ENCODE peak calls at places on chromosomes 11 and 22, in six cellular contexts. U is GM12878; T is stimulated activated CD4-positive, alpha-beta T cell treated with anti-CD3 and anti-CD28 coated beads, Interleukin-15, amount 100 ng/mL, for 24 hours; H is nephron progenitor cell; S is K562; Q is NCI-H524. Z is an unnamed sample.

GRCh38 chr11:1024597-1025409 is 11.7 kb downstream of the MUC6 start:
- DNase-seq in U (no peak), T (no peak), H (no peak), S (no peak), Q (no peak), Z (no peak)

GRCh38 chr22:30408388-30409101 is 11.7 kb downstream of the SEC14L2 start:
- DNase-seq in U (no peak), T (no peak), H (no peak), S (no peak), Q (no peak), Z (no peak)

GRCh38 chr22:36733271-36733670 is 29.7 kb upstream of the CACNG2 start:
- DNase-seq in U (no peak), T (no peak), H (no peak), S (no peak), Q (no peak), Z (no peak)

GRCh38 chr11:126406368-126406767 is 50.9 kb downstream of the ST3GAL4 start:
- DNase-seq in U (no peak), T (no peak), H (no peak), S (no peak), Q (no peak), Z (no peak)

GRCh38 chr11:61967924-61968757 is 707 bp upstream of the FTH1 start:
- DNase-seq in U (peak), T (peak), H (peak), S (peak), Q (peak), Z (peak)

GRCh38 chr11:43517518-43517917 is 158.8 kb downstream of the TTC17 start:
- DNase-seq in U (no peak), T (no peak), H (no peak), S (no peak), Q (no peak), Z (no peak)

GRCh38 chr22:37208401-37209139 is 3.7 kb downstream of the SSTR3 start:
- DNase-seq in U (no peak), T (no peak), H (no peak), S (no peak), Q (peak), Z (no peak)

GRCh38 chr22:23305922-23306374 is 125.6 kb downstream of the BCR start:
- DNase-seq in U (no peak), T (no peak), H (no peak), S (no peak), Q (no peak), Z (no peak)

GRCh38 chr22:32579533-32580220 is 105.1 kb downstream of the FBXO7 start:
- DNase-seq in U (no peak), T (no peak), H (no peak), S (no peak), Q (no peak), Z (no peak)

GRCh38 chr11:35593143-35593542 is 25.1 kb upstream of the FJX1 start:
- DNase-seq in U (no peak), T (no peak), H (no peak), S (no peak), Q (no peak), Z (no peak)

GRCh38 chr11:7688238-7688826 is 15.0 kb upstream of the CYB5R2 start:
- DNase-seq in U (no peak), T (no peak), H (peak), S (peak), Q (peak), Z (no peak)

GRCh38 chr11:7673724-7674434 is 579 bp upstream of the CYB5R2 start:
- DNase-seq in U (no peak), T (peak), H (peak), S (peak), Q (peak), Z (no peak)

GRCh38 chr11:1838426-1839131 is at the start of gene TNNI2:
- DNase-seq in U (no peak), T (no peak), H (no peak), S (no peak), Q (no peak), Z (no peak)

GRCh38 chr22:21947040-21948014 is 5.3 kb downstream of the PPM1F start:
- DNase-seq in U (no peak), T (no peak), H (no peak), S (peak), Q (peak), Z (peak)

GRCh38 chr22:36398602-36399472 is 11.1 kb upstream of the MYH9 start:
- DNase-seq in U (no peak), T (no peak), H (no peak), S (peak), Q (no peak), Z (no peak)

GRCh38 chr11:46747150-46747549 is 28.1 kb downstream of the F2 start:
- DNase-seq in U (no peak), T (no peak), H (no peak), S (no peak), Q (no peak), Z (no peak)

GRCh38 chr11:61800331-61801281 is 7.9 kb downstream of the FEN1 start:
- DNase-seq in U (no peak), T (no peak), H (no peak), S (peak), Q (no peak), Z (peak)

GRCh38 chr11:17719028-17719939 is at the start of gene MYOD1:
- DNase-seq in U (no peak), T (no peak), H (peak), S (no peak), Q (peak), Z (peak)